ENCODE peak calls at places on chromosome 10, in five cellular contexts. A is body of pancreas, G is PC-3, Q is GM23338, W is stomach. J is an unnamed sample.

GRCh38 chr10:95260397-95260881 is 30.4 kb downstream of the PDLIM1 start:
- DNase-seq in A (peak; percentile 54), G (peak; percentile 66), Q (no peak), W (no peak), J (peak; percentile 94)

GRCh38 chr10:6002809-6003500 is 25.6 kb upstream of the IL15RA start:
- DNase-seq in A (no peak), G (no peak), Q (no peak), W (no peak), J (no peak)

GRCh38 chr10:86757110-86757790 is 831 bp downstream of the BMPR1A start:
- DNase-seq in A (peak; percentile 33), G (peak; percentile 65), Q (peak; percentile 50), W (peak; percentile 31), J (peak; percentile 51)

GRCh38 chr10:106655606-106656005 is 508.9 kb downstream of the SORCS1 start:
- DNase-seq in A (no peak), G (no peak), Q (no peak), W (no peak), J (no peak)

GRCh38 chr10:12656518-12657142 is 307.3 kb downstream of the CAMK1D start:
- DNase-seq in A (peak; percentile 36), G (peak; percentile 60), Q (peak; percentile 73), W (no peak), J (peak; percentile 39)

GRCh38 chr10:69655124-69655867 is 25.2 kb downstream of the FAM241B start:
- DNase-seq in A (no peak), G (no peak), Q (no peak), W (no peak), J (no peak)

GRCh38 chr10:97923476-97923875 is 73.8 kb downstream of the GOLGA7B start:
- DNase-seq in A (no peak), G (no peak), Q (no peak), W (no peak), J (no peak)

GRCh38 chr10:3467052-3467906 is 294.7 kb upstream of the PITRM1 start:
- DNase-seq in A (peak; percentile 56), G (peak; percentile 86), Q (peak; percentile 64), W (peak; percentile 55), J (peak; percentile 97)

GRCh38 chr10:35643151-35643975 is 1.3 kb upstream of the FZD8 start:
- DNase-seq in A (peak; percentile 71), G (peak; percentile 90), Q (peak; percentile 76), W (peak; percentile 74), J (no peak)

GRCh38 chr10:132449051-132449825 is 52.2 kb downstream of the PWWP2B start:
- DNase-seq in A (peak; percentile 87), G (peak; percentile 41), Q (no peak), W (peak; percentile 87), J (no peak)

GRCh38 chr10:130061760-130062159 is 48.9 kb downstream of the C10orf143 start:
- DNase-seq in A (no peak), G (no peak), Q (no peak), W (no peak), J (no peak)

GRCh38 chr10:31706464-31706863 is 222.2 kb downstream of the ARHGAP12 start:
- DNase-seq in A (no peak), G (no peak), Q (no peak), W (no peak), J (no peak)

GRCh38 chr10:31707578-31708411 is 220.8 kb downstream of the ARHGAP12 start:
- DNase-seq in A (peak; percentile 70), G (peak; percentile 21), Q (no peak), W (no peak), J (peak; percentile 32)

GRCh38 chr10:31708513-31708912 is 220.1 kb downstream of the ARHGAP12 start:
- DNase-seq in A (no peak), G (no peak), Q (no peak), W (no peak), J (no peak)

GRCh38 chr10:31709028-31709427 is 219.6 kb downstream of the ARHGAP12 start:
- DNase-seq in A (no peak), G (peak; percentile 41), Q (no peak), W (no peak), J (no peak)

DNA sequence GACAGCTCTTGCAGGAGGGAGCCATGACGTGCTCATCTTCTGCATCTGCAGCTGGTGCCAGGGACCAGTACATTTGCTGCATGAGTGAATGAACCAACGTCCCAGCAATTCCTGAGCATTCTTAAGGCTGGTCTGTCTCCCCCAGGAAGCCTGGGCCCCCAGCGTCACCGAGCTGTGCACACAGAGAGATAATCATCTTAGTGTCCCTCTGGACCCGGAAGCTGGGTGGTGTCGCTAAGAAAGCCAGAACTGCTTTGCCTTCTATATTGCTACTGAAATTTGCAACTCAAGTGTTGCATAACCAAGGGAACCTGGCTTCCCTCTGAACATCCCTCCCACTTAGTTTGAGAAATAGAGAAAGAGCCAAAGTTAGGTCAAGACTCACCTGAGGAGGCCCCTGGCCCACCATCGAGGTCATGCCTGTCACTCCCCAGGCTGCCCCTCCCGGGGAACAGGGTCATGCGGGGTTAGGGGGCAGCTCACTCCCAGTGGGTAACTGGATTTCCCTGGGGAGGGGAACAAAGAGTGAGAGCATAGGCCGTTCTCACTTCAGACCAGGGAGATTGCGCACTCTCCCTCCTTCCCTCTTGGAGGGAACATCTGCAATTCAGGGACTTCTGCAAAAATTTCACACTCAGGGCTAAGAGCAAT is 221.6 kb downstream of the ARHGAP12 start:
- DNase-seq in A (peak; percentile 63), G (no peak), Q (no peak), W (no peak), J (no peak)
- H3K4me3 ChIP-seq in A (no peak overlapping the region), G (no peak overlapping the region), Q (no peak overlapping the region), W (no peak overlapping the region), J (no peak overlapping the region)

DNA sequence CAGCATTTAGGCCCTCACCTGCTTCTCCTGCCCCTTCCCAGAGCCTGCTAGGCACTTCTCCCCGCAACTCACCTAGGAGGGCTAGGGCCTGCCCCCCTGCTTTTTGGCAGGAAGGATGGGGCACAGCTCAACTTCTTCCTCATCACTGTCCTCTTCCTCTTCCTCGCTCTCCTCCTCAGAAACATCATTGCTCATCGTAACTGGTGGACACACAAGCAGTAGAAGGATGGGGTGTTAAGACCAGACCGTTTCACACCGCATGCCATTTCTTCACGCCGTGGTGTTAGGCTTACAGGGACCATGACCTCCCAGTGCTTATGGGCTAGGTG is 1.6 kb downstream of the NPM3 start:
- DNase-seq in A (no peak), G (no peak), Q (no peak), W (peak; percentile 3), J (no peak)
- H3K4me1 ChIP-seq in A (peaks cover 49% of the 10 kb centered on the region), G (peaks cover 20% of the 10 kb centered on the region), Q (peaks cover 56% of the 10 kb centered on the region), W (peaks cover 67% of the 10 kb centered on the region), J (peaks cover 41% of the 10 kb centered on the region)

GRCh38 chr10:104317195-104318095 is 20.8 kb downstream of the ITPRIP start:
- DNase-seq in A (no peak), G (peak; percentile 56), Q (no peak), W (no peak), J (peak; percentile 73)
- TF ChIP-seq CTCF in A (no peak), G (no peak), Q (peak; percentile 25), W (no peak), J (no peak)

GRCh38 chr10:15742102-15742501 is 22.4 kb upstream of the ITGA8 start:
- DNase-seq in A (no peak), G (no peak), Q (no peak), W (no peak), J (no peak)

GRCh38 chr10:15744217-15744865 is 24.6 kb upstream of the ITGA8 start:
- DNase-seq in A (peak; percentile 36), G (peak; percentile 34), Q (peak; percentile 92), W (peak; percentile 38), J (peak; percentile 25)

GRCh38 chr10:15740261-15740660 is 20.5 kb upstream of the ITGA8 start:
- DNase-seq in A (no peak), G (no peak), Q (no peak), W (no peak), J (no peak)

GRCh38 chr10:15743443-15743842 is 23.7 kb upstream of the ITGA8 start:
- DNase-seq in A (no peak), G (no peak), Q (no peak), W (no peak), J (no peak)

GRCh38 chr10:15742831-15743230 is 23.1 kb upstream of the ITGA8 start:
- DNase-seq in A (no peak), G (peak; percentile 56), Q (no peak), W (no peak), J (no peak)
- H3K4me3 ChIP-seq in A (no peak overlapping the region), G (no peak overlapping the region), Q (no peak overlapping the region), W (no peak overlapping the region), J (no peak overlapping the region)

GRCh38 chr10:103678104-103678526 is 177.3 kb downstream of the SH3PXD2A start:
- DNase-seq in A (peak; percentile 79), G (no peak), Q (no peak), W (peak; percentile 71), J (no peak)
- H3K4me1 ChIP-seq in A (no peaks in the 10 kb centered on the region), G (no peaks in the 10 kb centered on the region), Q (no peaks in the 10 kb centered on the region), W (peaks cover 34% of the 10 kb centered on the region), J (peaks cover 44% of the 10 kb centered on the region)

GRCh38 chr10:91513598-91513997 is 103.5 kb downstream of the HECTD2 start:
- DNase-seq in A (no peak), G (no peak), Q (no peak), W (no peak), J (no peak)
- TF ChIP-seq CTCF in A (no peak), G (no peak), Q (no peak), W (no peak), J (no peak)

GRCh38 chr10:58322835-58323209 is 12.0 kb upstream of the UBE2D1 start:
- DNase-seq in A (no peak), G (no peak), Q (no peak), W (no peak), J (no peak)

GRCh38 chr10:58322072-58322834 is 12.6 kb upstream of the UBE2D1 start:
- DNase-seq in A (peak; percentile 39), G (peak; percentile 37), Q (no peak), W (no peak), J (peak; percentile 29)

GRCh38 chr10:58328233-58328632 is 6.6 kb upstream of the UBE2D1 start:
- DNase-seq in A (no peak), G (no peak), Q (no peak), W (no peak), J (no peak)

GRCh38 chr10:58330397-58330796 is 4.4 kb upstream of the UBE2D1 start:
- DNase-seq in A (no peak), G (no peak), Q (no peak), W (no peak), J (no peak)

DNA sequence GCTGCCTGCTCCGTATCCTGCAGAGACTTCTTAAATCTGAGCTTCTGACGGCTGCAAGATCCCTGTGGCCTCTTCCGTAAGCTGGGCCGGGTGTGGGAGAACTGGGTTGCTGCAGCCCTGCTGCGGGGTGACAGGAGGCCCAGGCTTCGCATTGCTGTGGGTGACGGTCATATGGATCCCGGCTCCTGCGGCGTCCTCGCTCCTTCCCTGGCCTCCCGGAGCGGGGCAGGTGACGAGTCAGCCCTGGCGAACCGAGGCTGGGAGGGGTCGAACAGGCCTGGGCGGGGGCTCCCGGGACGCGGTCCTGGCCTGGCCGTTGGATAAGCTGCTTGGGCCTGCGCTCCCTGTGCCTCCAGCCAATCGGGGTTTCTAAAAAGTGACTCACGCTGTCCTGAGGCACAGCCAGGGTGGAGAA is 7.8 kb upstream of the UBE2D1 start:
- DNase-seq in A (peak; percentile 10), G (no peak), Q (peak; percentile 70), W (no peak), J (no peak)
- H3K4me3 ChIP-seq in A (no peak overlapping the region), G (no peak overlapping the region), Q (peak overlapping the region; percentile 62), W (no peak overlapping the region), J (no peak overlapping the region)

J was measured in mammary epithelial cell.